ENCODE peak calls at places on chromosomes 3 and 15, in six cellular contexts. One of them, this sample, is unnamed. For H3K36me3, the result is how much of the 10 kb centered on the place peaks cover.

GRCh38 chr3:121724130-121724529 is 25.4 kb downstream of the GOLGB1 start:
- DNase-seq in A673: no peak
- DNase-seq in cardiac muscle cell: no peak
- DNase-seq in upper lobe of right lung: no peak
- DNase-seq in thoracic aorta: no peak
- DNase-seq in CD8-positive, alpha-beta T cell: no peak
- DNase-seq in this sample: no peak

GRCh38 chr15:65189102-65189740 is 4.1 kb upstream of the CLPX start:
- DNase-seq in A673: peak
- DNase-seq in cardiac muscle cell: peak
- DNase-seq in upper lobe of right lung: no peak
- DNase-seq in thoracic aorta: no peak
- DNase-seq in CD8-positive, alpha-beta T cell: no peak
- DNase-seq in this sample: no peak

GRCh38 chr3:12993022-12993622 is 80.1 kb downstream of the IQSEC1 start:
- DNase-seq in A673: no peak
- DNase-seq in cardiac muscle cell: peak
- DNase-seq in upper lobe of right lung: no peak
- DNase-seq in thoracic aorta: no peak
- DNase-seq in CD8-positive, alpha-beta T cell: no peak
- DNase-seq in this sample: no peak

GRCh38 chr15:31262143-31262530 is 64.5 kb upstream of the KLF13 start:
- DNase-seq in A673: no peak
- DNase-seq in cardiac muscle cell: no peak
- DNase-seq in upper lobe of right lung: peak
- DNase-seq in thoracic aorta: no peak
- DNase-seq in CD8-positive, alpha-beta T cell: no peak
- DNase-seq in this sample: no peak

GRCh38 chr15:58873267-58873666 is 60.2 kb downstream of the SLTM start:
- DNase-seq in A673: peak
- DNase-seq in cardiac muscle cell: no peak
- DNase-seq in upper lobe of right lung: no peak
- DNase-seq in thoracic aorta: no peak
- DNase-seq in CD8-positive, alpha-beta T cell: no peak
- DNase-seq in this sample: no peak

GRCh38 chr3:156449712-156450574 is 105.0 kb downstream of the SSR3 start:
- DNase-seq in A673: peak
- DNase-seq in cardiac muscle cell: peak
- DNase-seq in upper lobe of right lung: no peak
- DNase-seq in thoracic aorta: no peak
- DNase-seq in CD8-positive, alpha-beta T cell: no peak
- DNase-seq in this sample: no peak

GRCh38 chr15:70563561-70564095 is 199.7 kb downstream of the UACA start:
- DNase-seq in A673: no peak
- DNase-seq in cardiac muscle cell: no peak
- DNase-seq in upper lobe of right lung: no peak
- DNase-seq in thoracic aorta: no peak
- DNase-seq in CD8-positive, alpha-beta T cell: no peak
- DNase-seq in this sample: no peak

GRCh38 chr15:55846108-55846707 is 103.3 kb upstream of the PRTG start:
- DNase-seq in A673: peak
- DNase-seq in cardiac muscle cell: peak
- DNase-seq in upper lobe of right lung: no peak
- DNase-seq in thoracic aorta: peak
- DNase-seq in CD8-positive, alpha-beta T cell: no peak
- DNase-seq in this sample: peak

GRCh38 chr15:38129531-38130199 is 123.0 kb upstream of the SPRED1 start:
- DNase-seq in A673: peak
- DNase-seq in cardiac muscle cell: no peak
- DNase-seq in upper lobe of right lung: peak
- DNase-seq in thoracic aorta: peak
- DNase-seq in CD8-positive, alpha-beta T cell: no peak
- DNase-seq in this sample: no peak

GRCh38 chr3:195075199-195075940 is 195.6 kb downstream of the XXYLT1 start:
- DNase-seq in A673: no peak
- DNase-seq in cardiac muscle cell: no peak
- DNase-seq in upper lobe of right lung: peak
- DNase-seq in thoracic aorta: no peak
- DNase-seq in CD8-positive, alpha-beta T cell: no peak
- DNase-seq in this sample: no peak

GRCh38 chr15:70258369-70259029 is 160.8 kb upstream of the TLE3 start:
- DNase-seq in A673: no peak
- DNase-seq in cardiac muscle cell: no peak
- DNase-seq in upper lobe of right lung: peak
- DNase-seq in thoracic aorta: no peak
- DNase-seq in CD8-positive, alpha-beta T cell: peak
- DNase-seq in this sample: peak

GRCh38 chr3:186609247-186609868 is 3.5 kb upstream of the AHSG start:
- DNase-seq in A673: no peak
- DNase-seq in cardiac muscle cell: no peak
- DNase-seq in upper lobe of right lung: no peak
- DNase-seq in thoracic aorta: no peak
- DNase-seq in CD8-positive, alpha-beta T cell: no peak
- DNase-seq in this sample: no peak

GRCh38 chr15:48570838-48571237 is 74.7 kb downstream of the FBN1 start:
- DNase-seq in A673: no peak
- DNase-seq in cardiac muscle cell: no peak
- DNase-seq in upper lobe of right lung: no peak
- DNase-seq in thoracic aorta: no peak
- DNase-seq in CD8-positive, alpha-beta T cell: no peak
- DNase-seq in this sample: no peak

GRCh38 chr15:42172475-42172874 is 16.0 kb upstream of the PLA2G4F start:
- DNase-seq in A673: no peak
- DNase-seq in cardiac muscle cell: no peak
- DNase-seq in upper lobe of right lung: no peak
- DNase-seq in thoracic aorta: no peak
- DNase-seq in CD8-positive, alpha-beta T cell: no peak
- DNase-seq in this sample: no peak
- H3K36me3 ChIP-seq in A673: under half
- H3K36me3 ChIP-seq in cardiac muscle cell: half or more
- H3K36me3 ChIP-seq in upper lobe of right lung: half or more
- H3K36me3 ChIP-seq in thoracic aorta: half or more
- H3K36me3 ChIP-seq in CD8-positive, alpha-beta T cell: under half
- H3K36me3 ChIP-seq in this sample: half or more

DNA sequence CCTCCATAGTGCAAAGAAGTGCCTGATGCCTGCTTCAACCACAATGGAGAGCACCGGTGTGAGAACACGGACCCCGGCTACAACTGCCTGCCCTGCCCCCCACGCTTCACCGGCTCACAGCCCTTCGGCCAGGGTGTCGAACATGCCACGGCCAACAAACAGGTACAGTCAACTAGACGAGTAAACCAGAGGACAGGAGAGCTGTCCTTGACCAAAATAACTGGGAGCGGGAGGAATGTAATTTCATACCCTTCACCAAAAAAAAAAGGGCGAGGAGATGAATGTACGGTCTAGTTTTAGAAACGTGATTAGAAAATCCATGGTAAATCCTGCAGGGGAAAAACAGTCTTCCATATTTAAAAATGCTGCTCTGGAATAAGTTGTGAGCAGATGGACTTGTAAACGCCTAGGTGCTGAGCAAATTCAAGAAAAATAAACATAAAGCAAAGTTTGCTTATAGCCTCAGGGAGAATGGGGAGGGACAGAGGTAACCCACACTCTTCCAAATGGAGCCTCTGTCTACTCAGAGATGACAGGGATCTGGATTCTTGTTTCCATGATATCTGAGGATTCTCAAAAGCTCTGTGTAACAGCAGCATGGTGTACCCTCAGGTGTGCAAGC is 8.4 kb downstream of the THBS1 start:
- DNase-seq in A673: no peak
- DNase-seq in cardiac muscle cell: no peak
- DNase-seq in upper lobe of right lung: no peak
- DNase-seq in thoracic aorta: no peak
- DNase-seq in CD8-positive, alpha-beta T cell: no peak
- DNase-seq in this sample: no peak
- H3K36me3 ChIP-seq in A673: under half
- H3K36me3 ChIP-seq in cardiac muscle cell: half or more
- H3K36me3 ChIP-seq in upper lobe of right lung: half or more
- H3K36me3 ChIP-seq in thoracic aorta: under half
- H3K36me3 ChIP-seq in CD8-positive, alpha-beta T cell: under half
- H3K36me3 ChIP-seq in this sample: under half

DNA sequence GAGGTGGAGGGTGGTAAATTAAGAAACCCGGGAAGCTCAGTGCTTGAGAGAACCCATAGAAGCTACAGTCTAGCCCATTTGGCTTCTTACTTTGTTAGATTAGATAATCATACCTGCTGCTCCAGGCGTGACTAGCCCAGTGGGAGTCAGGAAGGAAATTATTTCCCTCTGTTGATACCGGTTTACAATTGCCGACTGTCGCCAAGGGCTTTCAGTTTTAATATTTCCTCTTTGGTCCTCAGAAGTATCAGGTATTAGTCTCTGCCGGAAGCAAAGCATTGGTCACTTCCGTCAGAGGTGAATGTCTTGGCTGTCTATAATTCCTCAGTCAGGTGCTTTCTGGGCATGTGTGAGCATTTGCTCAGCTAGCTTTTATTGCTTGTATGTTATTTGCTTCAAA is 75.2 kb downstream of the LPP start:
- DNase-seq in A673: peak
- DNase-seq in cardiac muscle cell: no peak
- DNase-seq in upper lobe of right lung: no peak
- DNase-seq in thoracic aorta: no peak
- DNase-seq in CD8-positive, alpha-beta T cell: no peak
- DNase-seq in this sample: no peak
- H3K36me3 ChIP-seq in A673: under half
- H3K36me3 ChIP-seq in cardiac muscle cell: under half
- H3K36me3 ChIP-seq in upper lobe of right lung: under half
- H3K36me3 ChIP-seq in thoracic aorta: under half
- H3K36me3 ChIP-seq in CD8-positive, alpha-beta T cell: under half
- H3K36me3 ChIP-seq in this sample: under half

GRCh38 chr3:99699841-99700240 is 61.4 kb downstream of the COL8A1 start:
- DNase-seq in A673: peak
- DNase-seq in cardiac muscle cell: no peak
- DNase-seq in upper lobe of right lung: no peak
- DNase-seq in thoracic aorta: no peak
- DNase-seq in CD8-positive, alpha-beta T cell: no peak
- DNase-seq in this sample: no peak
- H3K36me3 ChIP-seq in A673: under half
- H3K36me3 ChIP-seq in cardiac muscle cell: under half
- H3K36me3 ChIP-seq in upper lobe of right lung: under half
- H3K36me3 ChIP-seq in thoracic aorta: under half
- H3K36me3 ChIP-seq in CD8-positive, alpha-beta T cell: under half
- H3K36me3 ChIP-seq in this sample: under half

GRCh38 chr3:30694148-30694547 is 87.7 kb downstream of the TGFBR2 start:
- DNase-seq in A673: no peak
- DNase-seq in cardiac muscle cell: no peak
- DNase-seq in upper lobe of right lung: no peak
- DNase-seq in thoracic aorta: no peak
- DNase-seq in CD8-positive, alpha-beta T cell: no peak
- DNase-seq in this sample: no peak
- H3K36me3 ChIP-seq in A673: under half
- H3K36me3 ChIP-seq in cardiac muscle cell: under half
- H3K36me3 ChIP-seq in upper lobe of right lung: half or more
- H3K36me3 ChIP-seq in thoracic aorta: under half
- H3K36me3 ChIP-seq in CD8-positive, alpha-beta T cell: half or more
- H3K36me3 ChIP-seq in this sample: half or more

DNA sequence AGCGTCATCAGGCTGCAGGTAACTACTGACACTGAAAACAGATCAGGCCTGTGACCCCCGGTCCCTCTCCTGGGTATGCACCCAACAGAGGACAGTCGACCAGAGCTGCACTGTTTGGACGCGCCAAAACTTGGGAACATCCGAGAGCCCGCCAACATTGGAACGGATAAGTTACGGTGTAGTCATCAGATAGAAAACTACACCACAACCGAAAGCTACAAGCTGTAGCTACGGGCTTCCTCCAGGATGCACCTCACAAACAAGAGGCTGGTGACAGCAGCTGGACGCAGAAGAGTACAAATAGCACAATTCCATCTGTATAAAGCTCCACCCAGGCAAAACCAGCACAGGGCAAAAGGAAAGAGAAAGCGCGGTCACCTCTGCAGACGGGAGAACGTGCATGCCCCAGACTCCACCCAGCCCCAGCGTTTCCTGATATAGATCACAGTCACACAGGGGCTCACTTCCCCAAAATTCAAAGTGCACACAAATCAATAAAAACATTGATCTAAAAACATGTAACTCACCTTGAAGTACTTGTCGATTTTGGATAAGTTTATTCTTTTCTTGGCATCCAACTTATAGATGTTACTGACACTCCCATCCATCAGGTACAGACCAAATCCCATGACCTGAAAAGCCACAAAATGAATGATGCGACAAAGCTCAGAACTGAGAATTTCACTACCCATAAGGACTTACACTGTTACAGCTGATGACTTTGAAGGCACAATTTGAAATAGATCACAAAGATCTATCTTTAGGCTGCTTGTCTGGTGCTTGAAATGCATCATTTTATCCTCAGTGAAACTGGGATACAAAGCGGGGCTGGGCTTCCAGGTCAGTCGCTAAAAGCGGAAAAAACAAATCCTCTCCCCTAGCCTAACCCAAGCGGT is 43.3 kb downstream of the CYFIP1 start:
- DNase-seq in A673: no peak
- DNase-seq in cardiac muscle cell: no peak
- DNase-seq in upper lobe of right lung: no peak
- DNase-seq in thoracic aorta: no peak
- DNase-seq in CD8-positive, alpha-beta T cell: no peak
- DNase-seq in this sample: no peak
- H3K36me3 ChIP-seq in A673: under half
- H3K36me3 ChIP-seq in cardiac muscle cell: under half
- H3K36me3 ChIP-seq in upper lobe of right lung: half or more
- H3K36me3 ChIP-seq in thoracic aorta: under half
- H3K36me3 ChIP-seq in CD8-positive, alpha-beta T cell: under half
- H3K36me3 ChIP-seq in this sample: under half

This sample was measured in CD4-positive, alpha-beta memory T cell.